ENCODE peak calls at places on chromosomes 2 and 18, in eight cellular contexts. One of them, this sample, is unnamed.
A peak's percentile ranks its signal among the peaks of the same experiment; 100 is the strongest.

GRCh38 chr2:219609149-219609750 is 11.6 kb downstream of the STK11IP start:
- DNase-seq in K562: no peak
- DNase-seq in ovary: peak; percentile 77
- DNase-seq in H1: no peak
- DNase-seq in HepG2: no peak
- DNase-seq in A549: no peak
- DNase-seq in stomach: no peak
- DNase-seq in transverse colon: no peak
- DNase-seq in this sample: no peak

GRCh38 chr2:152466925-152467676 is 132.1 kb downstream of the FMNL2 start:
- DNase-seq in K562: no peak
- DNase-seq in ovary: no peak
- DNase-seq in H1: peak; percentile 23
- DNase-seq in HepG2: no peak
- DNase-seq in A549: no peak
- DNase-seq in stomach: no peak
- DNase-seq in transverse colon: peak; percentile 19
- DNase-seq in this sample: no peak

GRCh38 chr2:240593026-240593702 is 6.6 kb downstream of the CAPN10 start:
- DNase-seq in K562: no peak
- DNase-seq in ovary: peak; percentile 37
- DNase-seq in H1: no peak
- DNase-seq in HepG2: no peak
- DNase-seq in A549: no peak
- DNase-seq in stomach: no peak
- DNase-seq in transverse colon: no peak
- DNase-seq in this sample: no peak

GRCh38 chr2:234512884-234513669 is 16.2 kb upstream of the ARL4C start:
- DNase-seq in K562: peak; percentile 74
- DNase-seq in ovary: no peak
- DNase-seq in H1: no peak
- DNase-seq in HepG2: no peak
- DNase-seq in A549: no peak
- DNase-seq in stomach: no peak
- DNase-seq in transverse colon: no peak
- DNase-seq in this sample: no peak

GRCh38 chr2:46719499-46719898 is 196.1 kb downstream of the MCFD2 start:
- DNase-seq in K562: no peak
- DNase-seq in ovary: no peak
- DNase-seq in H1: no peak
- DNase-seq in HepG2: no peak
- DNase-seq in A549: peak; percentile 29
- DNase-seq in stomach: no peak
- DNase-seq in transverse colon: no peak
- DNase-seq in this sample: no peak

GRCh38 chr2:207692206-207693065 is 19.0 kb upstream of the CCNYL1 start:
- DNase-seq in K562: peak; percentile 42
- DNase-seq in ovary: no peak
- DNase-seq in H1: peak; percentile 56
- DNase-seq in HepG2: peak; percentile 58
- DNase-seq in A549: peak; percentile 50
- DNase-seq in stomach: peak; percentile 56
- DNase-seq in transverse colon: peak; percentile 58
- DNase-seq in this sample: peak; percentile 27

GRCh38 chr2:114688241-114688640 is 245.8 kb downstream of the DPP10 start:
- DNase-seq in K562: no peak
- DNase-seq in ovary: no peak
- DNase-seq in H1: no peak
- DNase-seq in HepG2: no peak
- DNase-seq in A549: no peak
- DNase-seq in stomach: no peak
- DNase-seq in transverse colon: no peak
- DNase-seq in this sample: no peak

GRCh38 chr2:17540813-17541513 is 467 bp downstream of the VSNL1 start:
- DNase-seq in K562: no peak
- DNase-seq in ovary: no peak
- DNase-seq in H1: no peak
- DNase-seq in HepG2: no peak
- DNase-seq in A549: no peak
- DNase-seq in stomach: no peak
- DNase-seq in transverse colon: no peak
- DNase-seq in this sample: no peak

GRCh38 chr2:173658946-173659371 is 304.3 kb downstream of the CDCA7 start:
- DNase-seq in K562: no peak
- DNase-seq in ovary: no peak
- DNase-seq in H1: no peak
- DNase-seq in HepG2: no peak
- DNase-seq in A549: no peak
- DNase-seq in stomach: no peak
- DNase-seq in transverse colon: no peak
- DNase-seq in this sample: no peak

GRCh38 chr2:228771719-228772254 is 499.3 kb downstream of the PID1 start:
- DNase-seq in K562: no peak
- DNase-seq in ovary: no peak
- DNase-seq in H1: no peak
- DNase-seq in HepG2: no peak
- DNase-seq in A549: no peak
- DNase-seq in stomach: no peak
- DNase-seq in transverse colon: no peak
- DNase-seq in this sample: no peak

DNA sequence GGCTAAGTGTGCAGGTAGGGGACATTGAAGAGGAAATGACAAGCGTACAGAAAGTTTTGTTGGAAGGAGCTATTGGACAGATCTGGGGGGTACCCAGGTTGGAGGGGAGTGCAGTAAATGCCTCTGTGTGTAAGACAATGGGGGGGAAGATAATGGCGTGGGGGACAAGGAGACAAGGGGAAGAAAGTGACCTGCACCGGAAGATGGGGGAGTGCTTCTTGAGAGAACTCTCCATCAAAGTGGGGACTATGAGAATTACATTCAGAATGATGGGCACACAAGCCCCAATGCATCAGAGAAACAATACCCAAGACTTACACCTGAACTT is 189.9 kb downstream of the ALPK2 start:
- DNase-seq in K562: no peak
- DNase-seq in ovary: no peak
- DNase-seq in H1: no peak
- DNase-seq in HepG2: no peak
- DNase-seq in A549: no peak
- DNase-seq in stomach: no peak
- DNase-seq in transverse colon: no peak
- DNase-seq in this sample: no peak
- H3K4me3 ChIP-seq in K562: no peak overlapping the region
- H3K4me3 ChIP-seq in ovary: peak overlapping the region; percentile 22
- H3K4me3 ChIP-seq in H1: no peak overlapping the region
- H3K4me3 ChIP-seq in HepG2: no peak overlapping the region
- H3K4me3 ChIP-seq in A549: no peak overlapping the region
- H3K4me3 ChIP-seq in stomach: peak overlapping the region; percentile 37
- H3K4me3 ChIP-seq in transverse colon: peak overlapping the region; percentile 12
- H3K4me3 ChIP-seq in this sample: peak overlapping the region; percentile 26

DNA sequence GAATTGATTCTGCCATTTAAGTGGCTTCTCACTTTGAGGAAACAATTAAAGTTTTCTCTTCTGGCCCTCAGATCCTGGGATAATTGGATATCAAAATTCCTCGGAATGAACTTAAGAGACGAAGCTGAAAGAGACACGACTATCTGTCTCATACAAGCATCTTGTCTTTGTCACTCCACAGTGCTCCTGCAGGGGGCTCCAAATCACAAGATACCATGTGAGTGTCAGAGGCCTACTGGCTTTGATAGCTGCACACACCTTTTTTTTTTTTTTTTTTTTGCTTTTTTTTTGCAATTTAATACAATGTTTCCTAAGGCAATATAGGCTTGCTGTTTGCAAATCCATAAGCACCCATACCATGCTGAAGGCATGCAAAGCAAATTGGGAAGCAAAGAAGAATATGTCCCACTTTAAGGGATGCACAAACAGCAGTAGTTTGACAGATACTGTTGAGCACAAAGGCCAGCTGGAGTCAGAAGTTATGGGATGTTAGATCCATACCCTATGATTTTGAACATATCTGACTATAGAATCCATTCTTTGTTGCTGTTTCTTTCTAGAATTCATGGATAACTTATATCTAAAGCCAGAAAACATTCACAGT is 109.0 kb upstream of the CBLN2 start:
- DNase-seq in K562: peak; percentile 7
- DNase-seq in ovary: peak; percentile 55
- DNase-seq in H1: peak; percentile 77
- DNase-seq in HepG2: peak; percentile 48
- DNase-seq in A549: peak; percentile 4
- DNase-seq in stomach: no peak
- DNase-seq in transverse colon: peak; percentile 30
- DNase-seq in this sample: peak; percentile 10
- TF ChIP-seq CTCF in K562: no peak
- TF ChIP-seq CTCF in ovary: no peak
- TF ChIP-seq CTCF in H1: peak; percentile 40
- TF ChIP-seq CTCF in HepG2: peak; percentile 60
- TF ChIP-seq CTCF in A549: no peak
- TF ChIP-seq CTCF in stomach: no peak
- TF ChIP-seq CTCF in transverse colon: peak; percentile 40
- TF ChIP-seq CTCF in this sample: no peak

GRCh38 chr2:203786912-203787311 is 80.5 kb downstream of the CD28 start:
- DNase-seq in K562: no peak
- DNase-seq in ovary: no peak
- DNase-seq in H1: no peak
- DNase-seq in HepG2: peak; percentile 41
- DNase-seq in A549: no peak
- DNase-seq in stomach: no peak
- DNase-seq in transverse colon: no peak
- DNase-seq in this sample: no peak

GRCh38 chr2:203782262-203782976 is 76.0 kb downstream of the CD28 start:
- DNase-seq in K562: peak; percentile 22
- DNase-seq in ovary: no peak
- DNase-seq in H1: peak; percentile 58
- DNase-seq in HepG2: peak; percentile 78
- DNase-seq in A549: peak; percentile 56
- DNase-seq in stomach: peak; percentile 34
- DNase-seq in transverse colon: peak; percentile 37
- DNase-seq in this sample: no peak

GRCh38 chr2:203789613-203790012 is 78.0 kb upstream of the CTLA4 start:
- DNase-seq in K562: no peak
- DNase-seq in ovary: no peak
- DNase-seq in H1: no peak
- DNase-seq in HepG2: no peak
- DNase-seq in A549: no peak
- DNase-seq in stomach: no peak
- DNase-seq in transverse colon: no peak
- DNase-seq in this sample: no peak

GRCh38 chr2:203787954-203788353 is 79.6 kb upstream of the CTLA4 start:
- DNase-seq in K562: no peak
- DNase-seq in ovary: no peak
- DNase-seq in H1: no peak
- DNase-seq in HepG2: peak; percentile 61
- DNase-seq in A549: no peak
- DNase-seq in stomach: no peak
- DNase-seq in transverse colon: no peak
- DNase-seq in this sample: no peak

DNA sequence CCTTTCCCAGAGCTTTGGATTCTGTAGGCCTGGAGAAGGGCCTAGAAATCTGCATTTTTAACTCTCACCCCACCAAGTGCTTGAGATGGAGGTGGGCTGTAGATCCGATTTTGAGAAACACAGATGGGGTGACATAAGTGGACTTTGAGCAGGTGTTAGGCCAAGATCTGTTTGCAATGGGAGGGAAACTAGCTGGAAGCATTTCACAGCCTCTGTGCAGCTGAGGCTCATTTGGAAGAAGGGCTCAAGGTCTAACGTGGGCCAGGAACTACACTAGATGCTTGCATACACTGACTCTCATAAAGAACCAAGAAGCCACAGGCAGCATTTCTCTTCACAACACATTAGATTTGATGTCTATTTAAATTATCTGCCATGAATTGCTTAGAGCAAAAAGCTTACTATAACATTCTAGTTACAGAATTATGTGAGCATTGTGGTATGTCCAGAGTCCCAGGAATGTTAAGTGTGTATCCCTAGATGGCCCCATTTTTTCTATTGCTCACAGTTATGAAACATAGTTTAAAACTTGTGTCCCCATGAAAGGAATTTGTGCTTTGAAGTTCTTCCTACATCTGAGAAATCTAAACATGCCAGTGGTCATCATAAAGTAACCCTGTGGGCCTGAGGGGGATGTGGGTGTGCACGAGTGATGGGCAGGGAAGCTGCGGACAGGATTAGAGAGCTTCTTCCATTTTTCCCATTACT is 77.2 kb downstream of the CD28 start:
- DNase-seq in K562: no peak
- DNase-seq in ovary: no peak
- DNase-seq in H1: no peak
- DNase-seq in HepG2: peak; percentile 99
- DNase-seq in A549: no peak
- DNase-seq in stomach: no peak
- DNase-seq in transverse colon: no peak
- DNase-seq in this sample: no peak
- TF ChIP-seq EP300 in K562: no peak
- TF ChIP-seq EP300 in ovary: no peak
- TF ChIP-seq EP300 in H1: no peak
- TF ChIP-seq EP300 in HepG2: peak; percentile 89
- TF ChIP-seq EP300 in A549: no peak
- TF ChIP-seq EP300 in stomach: no peak
- TF ChIP-seq EP300 in transverse colon: no peak
- TF ChIP-seq EP300 in this sample: no peak

GRCh38 chr2:36367497-36368353 is 12.1 kb downstream of the CRIM1 start:
- DNase-seq in K562: no peak
- DNase-seq in ovary: no peak
- DNase-seq in H1: no peak
- DNase-seq in HepG2: peak; percentile 72
- DNase-seq in A549: no peak
- DNase-seq in stomach: no peak
- DNase-seq in transverse colon: no peak
- DNase-seq in this sample: no peak

GRCh38 chr2:36369711-36370110 is 14.1 kb downstream of the CRIM1 start:
- DNase-seq in K562: no peak
- DNase-seq in ovary: no peak
- DNase-seq in H1: no peak
- DNase-seq in HepG2: no peak
- DNase-seq in A549: no peak
- DNase-seq in stomach: no peak
- DNase-seq in transverse colon: no peak
- DNase-seq in this sample: no peak

GRCh38 chr2:36370281-36370680 is 14.7 kb downstream of the CRIM1 start:
- DNase-seq in K562: no peak
- DNase-seq in ovary: no peak
- DNase-seq in H1: no peak
- DNase-seq in HepG2: no peak
- DNase-seq in A549: no peak
- DNase-seq in stomach: no peak
- DNase-seq in transverse colon: no peak
- DNase-seq in this sample: no peak

GRCh38 chr2:36368438-36368837 is 12.9 kb downstream of the CRIM1 start:
- DNase-seq in K562: no peak
- DNase-seq in ovary: no peak
- DNase-seq in H1: no peak
- DNase-seq in HepG2: no peak
- DNase-seq in A549: no peak
- DNase-seq in stomach: no peak
- DNase-seq in transverse colon: no peak
- DNase-seq in this sample: no peak

DNA sequence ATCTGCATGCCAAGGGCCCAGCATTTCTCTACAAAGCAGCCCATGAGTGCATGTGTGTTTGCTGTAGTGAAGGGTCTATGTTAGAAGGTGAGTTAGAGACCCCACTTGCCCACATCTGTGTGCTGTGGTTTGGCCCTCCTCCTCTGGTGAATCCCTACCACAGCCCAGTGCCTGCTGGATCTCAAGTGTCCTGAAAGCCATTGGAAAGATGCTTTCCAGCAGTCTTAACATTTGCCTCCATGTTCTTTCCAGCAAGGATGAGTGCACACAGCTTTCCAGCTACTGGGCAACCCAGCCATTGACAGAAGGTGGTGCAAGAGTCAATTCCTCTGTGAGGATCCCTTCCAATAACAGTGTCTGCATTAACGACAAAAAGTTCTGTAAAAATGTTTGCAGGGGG is 13.6 kb downstream of the CRIM1 start:
- DNase-seq in K562: no peak
- DNase-seq in ovary: no peak
- DNase-seq in H1: no peak
- DNase-seq in HepG2: no peak
- DNase-seq in A549: no peak
- DNase-seq in stomach: no peak
- DNase-seq in transverse colon: no peak
- DNase-seq in this sample: no peak
- H3K4me3 ChIP-seq in K562: no peak overlapping the region
- H3K4me3 ChIP-seq in ovary: no peak overlapping the region
- H3K4me3 ChIP-seq in H1: no peak overlapping the region
- H3K4me3 ChIP-seq in HepG2: no peak overlapping the region
- H3K4me3 ChIP-seq in A549: peak overlapping the region; percentile 17
- H3K4me3 ChIP-seq in stomach: no peak overlapping the region
- H3K4me3 ChIP-seq in transverse colon: no peak overlapping the region
- H3K4me3 ChIP-seq in this sample: no peak overlapping the region